ENCODE peak calls at places on chromosomes 2 and 18, in seven cellular contexts. O is NCI-H1417, I is T-cell, Z is neuronal stem cell, E is right atrium auricular region, X is substantia nigra, V is NCI-H1105 treated with DMSO at 0.1 percent for 48 hours. W is an unnamed sample.

GRCh38 chr2:56084117-56084936 is 99.5 kb upstream of the CCDC85A start:
- DNase-seq in E (no peak), I (no peak), Z (no peak), X (no peak), V (no peak), O (no peak), W (no peak)

GRCh38 chr2:240387669-240388358 is 47.6 kb upstream of the GPC1 start:
- DNase-seq in V (no peak), Z (no peak), O (no peak), E (peak; percentile 80), I (no peak), X (no peak), W (peak; percentile 88)

GRCh38 chr2:175167076-175167791 is 769 bp downstream of the ATF2 start:
- DNase-seq in X (peak; percentile 43), I (no peak), Z (no peak), V (peak; percentile 45), E (no peak), O (peak; percentile 85), W (peak; percentile 37)

GRCh38 chr2:137659616-137660015 is 304.7 kb upstream of the HNMT start:
- DNase-seq in Z (no peak), I (no peak), O (peak; percentile 63), X (no peak), V (no peak), E (no peak), W (peak; percentile 21)

GRCh38 chr2:33442528-33443069 is 33.9 kb upstream of the RASGRP3 start:
- DNase-seq in E (no peak), V (no peak), I (no peak), X (no peak), Z (no peak), O (peak; percentile 16), W (peak; percentile 73)

GRCh38 chr2:37877457-37878315 is 47.4 kb upstream of the RMDN2 start:
- DNase-seq in Z (peak; percentile 65), X (no peak), I (no peak), V (peak; percentile 68), E (no peak), O (peak; percentile 93), W (peak; percentile 71)

GRCh38 chr2:112151275-112151674 is 13.1 kb downstream of the FBLN7 start:
- DNase-seq in I (no peak), V (no peak), E (no peak), Z (no peak), X (no peak), O (no peak), W (no peak)

GRCh38 chr18:59540819-59541218 is 156.4 kb downstream of the CCBE1 start:
- DNase-seq in I (no peak), O (peak; percentile 58), V (no peak), E (no peak), Z (no peak), X (no peak), W (peak; percentile 74)

GRCh38 chr18:57853864-57854263 is 50.7 kb upstream of the ATP8B1 start:
- DNase-seq in V (no peak), I (no peak), X (no peak), E (no peak), O (no peak), Z (no peak), W (no peak)

GRCh38 chr2:25829828-25830227 is 48.5 kb downstream of the ASXL2 start:
- DNase-seq in E (no peak), O (no peak), X (no peak), V (no peak), I (no peak), Z (no peak), W (no peak)

GRCh38 chr2:105518897-105519296 is 120.0 kb upstream of the FHL2 start:
- DNase-seq in Z (no peak), V (no peak), X (no peak), E (peak; percentile 50), I (no peak), O (peak; percentile 16), W (no peak)

GRCh38 chr18:415627-416612 is 84.6 kb downstream of the COLEC12 start:
- DNase-seq in X (no peak), O (no peak), E (no peak), I (no peak), V (no peak), Z (no peak), W (peak; percentile 85)

GRCh38 chr2:43343573-43344304 is 117.3 kb upstream of the ZFP36L2 start:
- DNase-seq in E (peak; percentile 94), X (no peak), O (peak; percentile 47), I (no peak), V (peak; percentile 14), Z (no peak), W (peak; percentile 90)

GRCh38 chr2:19772981-19773380 is 128.8 kb downstream of the TTC32 start:
- DNase-seq in V (no peak), Z (no peak), X (no peak), I (no peak), E (no peak), O (no peak), W (no peak)

GRCh38 chr2:164028764-164029534 is 293.1 kb upstream of the FIGN start:
- DNase-seq in X (no peak), V (no peak), I (no peak), O (no peak), Z (no peak), E (no peak), W (peak; percentile 20)

GRCh38 chr2:118693287-118693822 is 154.1 kb downstream of the EN1 start:
- DNase-seq in I (no peak), Z (no peak), V (no peak), E (peak; percentile 26), X (no peak), O (no peak), W (no peak)

GRCh38 chr18:13051950-13052349 is 60.8 kb downstream of the CEP192 start:
- DNase-seq in O (no peak), E (no peak), I (no peak), X (no peak), V (no peak), Z (no peak), W (no peak)

GRCh38 chr2:149169653-149170052 is 131.2 kb downstream of the LYPD6B start:
- DNase-seq in E (no peak), V (no peak), Z (no peak), I (no peak), O (peak; percentile 49), X (no peak), W (no peak)

GRCh38 chr18:37516361-37516853 is 49.2 kb downstream of the CELF4 start:
- DNase-seq in Z (no peak), E (no peak), V (no peak), I (no peak), X (no peak), O (peak; percentile 56), W (no peak)

GRCh38 chr18:52054301-52054700 is 285.7 kb upstream of the DCC start:
- DNase-seq in E (no peak), V (no peak), Z (no peak), I (no peak), O (no peak), X (no peak), W (no peak)

GRCh38 chr2:15975676-15976075 is 35.3 kb downstream of the MYCN start:
- DNase-seq in I (no peak), Z (no peak), O (no peak), E (no peak), V (no peak), X (no peak), W (no peak)

GRCh38 chr2:26363323-26363722 is 16.7 kb upstream of the ADGRF3 start:
- DNase-seq in Z (no peak), I (no peak), V (no peak), X (no peak), O (no peak), E (no peak), W (no peak)

GRCh38 chr2:18194161-18194560 is 315.7 kb downstream of the KCNS3 start:
- DNase-seq in Z (no peak), O (no peak), V (no peak), I (no peak), E (no peak), X (no peak), W (no peak)

GRCh38 chr2:53202063-53202462 is 565.5 kb upstream of the CHAC2 start:
- DNase-seq in X (no peak), E (no peak), Z (no peak), O (peak; percentile 46), V (peak; percentile 57), I (no peak), W (peak; percentile 80)

GRCh38 chr18:71809711-71810110 is 734.4 kb downstream of the CBLN2 start:
- DNase-seq in X (no peak), E (no peak), I (no peak), O (peak; percentile 81), Z (no peak), V (peak; percentile 65), W (no peak)

GRCh38 chr2:8500124-8501054 is 181.5 kb upstream of the ID2 start:
- DNase-seq in E (no peak), O (peak; percentile 66), Z (no peak), V (no peak), I (no peak), X (no peak), W (peak; percentile 13)

GRCh38 chr2:96470636-96471035 is 34.5 kb downstream of the NEURL3 start:
- DNase-seq in I (peak; percentile 24), Z (peak; percentile 17), E (no peak), V (no peak), X (peak; percentile 5), O (no peak), W (peak; percentile 2)

W was measured in AG10803.